ENCODE peak calls at places on chromosomes 7 and 10, in four cellular contexts. D is lower lobe of right lung, S is A549, M is mesenchymal stem cell. F is an unnamed sample.

GRCh38 chr7:36015733-36016132 is 137.3 kb upstream of the EEPD1 start:
- DNase-seq in M (no peak), D (no peak), S (no peak), F (no peak)

GRCh38 chr7:25294624-25295023 is 66.3 kb upstream of the NPVF start:
- DNase-seq in M (no peak), D (no peak), S (no peak), F (no peak)

GRCh38 chr7:102916426-102916825 is 3.6 kb downstream of the LRRC17 start:
- DNase-seq in D (no peak), M (no peak), S (no peak), F (no peak)

GRCh38 chr7:108129018-108129965 is 869 bp downstream of the LAMB4 start:
- DNase-seq in S (no peak), M (no peak), D (no peak), F (no peak)

GRCh38 chr10:29969255-29970011 is 90.0 kb downstream of the JCAD start:
- DNase-seq in M (no peak), S (no peak), D (no peak), F (no peak)

GRCh38 chr7:105806592-105807266 is 69.7 kb downstream of the ATXN7L1 start:
- DNase-seq in M (peak; percentile 81), S (peak; percentile 43), D (no peak), F (no peak)

GRCh38 chr7:142898377-142899235 is 13.1 kb upstream of the TRPV6 start:
- DNase-seq in M (no peak), S (no peak), D (peak; percentile 54), F (no peak)

GRCh38 chr7:20440472-20441105 is 109.9 kb downstream of the ITGB8 start:
- DNase-seq in D (no peak), M (peak; percentile 33), S (peak; percentile 61), F (peak; percentile 12)

GRCh38 chr10:88911851-88912250 is 31.8 kb downstream of the STAMBPL1 start:
- DNase-seq in M (no peak), D (no peak), S (no peak), F (no peak)

GRCh38 chr10:52394246-52394645 is 80.2 kb downstream of the DKK1 start:
- DNase-seq in D (no peak), S (no peak), M (no peak), F (no peak)

GRCh38 chr7:89334785-89335184 is 539.2 kb upstream of the TEX47 start:
- DNase-seq in M (no peak), D (no peak), S (peak; percentile 9), F (no peak)
- H3K27ac ChIP-seq in M (no peak overlapping the region), D (no peak overlapping the region), S (no peak overlapping the region), F (no peak overlapping the region)

GRCh38 chr10:61257956-61258496 is 195.2 kb downstream of the TMEM26 start:
- DNase-seq in M (peak; percentile 53), D (no peak), S (no peak), F (no peak)
- H3K27ac ChIP-seq in M (no peak overlapping the region), D (no peak overlapping the region), S (no peak overlapping the region), F (no peak overlapping the region)

GRCh38 chr10:76882245-76882644 is 755.4 kb downstream of the KCNMA1 start:
- DNase-seq in S (no peak), D (peak; percentile 47), M (no peak), F (no peak)
- H3K27ac ChIP-seq in S (no peak overlapping the region), D (no peak overlapping the region), M (no peak overlapping the region), F (no peak overlapping the region)

GRCh38 chr10:22531441-22531840 is 182.9 kb downstream of the PIP4K2A start:
- DNase-seq in S (no peak), D (no peak), M (no peak), F (no peak)

GRCh38 chr10:22537810-22538209 is 176.6 kb downstream of the PIP4K2A start:
- DNase-seq in M (no peak), S (no peak), D (no peak), F (no peak)

GRCh38 chr10:22539579-22540160 is 174.7 kb downstream of the PIP4K2A start:
- DNase-seq in M (no peak), D (no peak), S (no peak), F (no peak)

GRCh38 chr10:22534849-22535604 is 179.4 kb downstream of the PIP4K2A start:
- DNase-seq in D (no peak), S (no peak), M (peak; percentile 65), F (no peak)

GRCh38 chr10:22536620-22537019 is 177.8 kb downstream of the PIP4K2A start:
- DNase-seq in M (no peak), S (no peak), D (no peak), F (no peak)
- H3K27ac ChIP-seq in M (no peak overlapping the region), S (no peak overlapping the region), D (no peak overlapping the region), F (peak overlapping the region; percentile 66)

GRCh38 chr10:128808921-128809440 is 658.1 kb upstream of the MGMT start:
- DNase-seq in M (no peak), S (no peak), D (no peak), F (no peak)

GRCh38 chr10:128803790-128804189 is 663.3 kb upstream of the MGMT start:
- DNase-seq in D (no peak), M (no peak), S (no peak), F (no peak)

GRCh38 chr10:128802062-128802461 is 665.0 kb upstream of the MGMT start:
- DNase-seq in D (no peak), M (no peak), S (no peak), F (no peak)

DNA sequence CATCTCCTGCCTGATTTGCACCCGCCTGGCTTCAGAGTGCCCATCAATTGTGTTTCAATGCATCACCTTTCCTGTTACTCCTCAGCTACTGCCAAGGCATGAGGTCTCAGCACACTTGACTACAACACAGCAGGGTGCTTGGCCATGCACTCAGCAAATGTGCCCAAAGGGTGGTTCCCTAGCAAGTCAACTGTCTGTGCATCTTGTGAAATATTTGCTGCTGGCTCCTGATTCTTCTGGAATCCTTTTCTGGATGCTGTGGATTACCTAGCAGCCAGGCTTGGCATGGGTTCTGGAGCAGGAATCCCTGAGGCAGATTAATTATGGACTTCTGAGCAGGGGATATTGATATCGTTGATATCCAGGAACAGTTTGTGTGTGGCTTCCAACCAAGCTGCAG is 662.6 kb upstream of the MGMT start:
- DNase-seq in S (no peak), D (no peak), M (no peak), F (no peak)
- H3K27ac ChIP-seq in S (no peak overlapping the region), D (no peak overlapping the region), M (no peak overlapping the region), F (no peak overlapping the region)

GRCh38 chr7:21966271-21966670 is 20.6 kb upstream of the CDCA7L start:
- DNase-seq in M (no peak), S (no peak), D (no peak), F (no peak)
- H3K27ac ChIP-seq in M (no peak overlapping the region), S (no peak overlapping the region), D (no peak overlapping the region), F (no peak overlapping the region)

GRCh38 chr7:138307633-138308032 is 152.4 kb upstream of the TRIM24 start:
- DNase-seq in S (no peak), M (no peak), D (no peak), F (no peak)

GRCh38 chr7:138299046-138299445 is 161.0 kb upstream of the TRIM24 start:
- DNase-seq in M (no peak), S (no peak), D (no peak), F (no peak)

GRCh38 chr7:138303230-138304070 is 156.6 kb upstream of the TRIM24 start:
- DNase-seq in M (no peak), S (no peak), D (no peak), F (no peak)

GRCh38 chr7:138308116-138308515 is 151.9 kb upstream of the TRIM24 start:
- DNase-seq in S (no peak), M (no peak), D (no peak), F (no peak)

GRCh38 chr7:138304071-138304320 is 156.1 kb upstream of the TRIM24 start:
- DNase-seq in S (no peak), M (no peak), D (no peak), F (no peak)
- H3K27ac ChIP-seq in S (no peak overlapping the region), M (no peak overlapping the region), D (no peak overlapping the region), F (no peak overlapping the region)

GRCh38 chr7:77786741-77787140 is 11.5 kb downstream of the TMEM60 start:
- DNase-seq in D (no peak), M (no peak), S (no peak), F (no peak)

GRCh38 chr7:77786018-77786417 is 12.2 kb downstream of the TMEM60 start:
- DNase-seq in S (no peak), M (no peak), D (no peak), F (no peak)

GRCh38 chr7:77783540-77783939 is 14.7 kb downstream of the TMEM60 start:
- DNase-seq in S (no peak), M (no peak), D (no peak), F (no peak)

GRCh38 chr7:77782383-77782782 is 15.9 kb downstream of the TMEM60 start:
- DNase-seq in D (no peak), M (no peak), S (no peak), F (no peak)

GRCh38 chr7:77783111-77783510 is 15.1 kb downstream of the TMEM60 start:
- DNase-seq in M (no peak), S (no peak), D (no peak), F (no peak)
- H3K27ac ChIP-seq in M (no peak overlapping the region), S (no peak overlapping the region), D (no peak overlapping the region), F (no peak overlapping the region)

DNA sequence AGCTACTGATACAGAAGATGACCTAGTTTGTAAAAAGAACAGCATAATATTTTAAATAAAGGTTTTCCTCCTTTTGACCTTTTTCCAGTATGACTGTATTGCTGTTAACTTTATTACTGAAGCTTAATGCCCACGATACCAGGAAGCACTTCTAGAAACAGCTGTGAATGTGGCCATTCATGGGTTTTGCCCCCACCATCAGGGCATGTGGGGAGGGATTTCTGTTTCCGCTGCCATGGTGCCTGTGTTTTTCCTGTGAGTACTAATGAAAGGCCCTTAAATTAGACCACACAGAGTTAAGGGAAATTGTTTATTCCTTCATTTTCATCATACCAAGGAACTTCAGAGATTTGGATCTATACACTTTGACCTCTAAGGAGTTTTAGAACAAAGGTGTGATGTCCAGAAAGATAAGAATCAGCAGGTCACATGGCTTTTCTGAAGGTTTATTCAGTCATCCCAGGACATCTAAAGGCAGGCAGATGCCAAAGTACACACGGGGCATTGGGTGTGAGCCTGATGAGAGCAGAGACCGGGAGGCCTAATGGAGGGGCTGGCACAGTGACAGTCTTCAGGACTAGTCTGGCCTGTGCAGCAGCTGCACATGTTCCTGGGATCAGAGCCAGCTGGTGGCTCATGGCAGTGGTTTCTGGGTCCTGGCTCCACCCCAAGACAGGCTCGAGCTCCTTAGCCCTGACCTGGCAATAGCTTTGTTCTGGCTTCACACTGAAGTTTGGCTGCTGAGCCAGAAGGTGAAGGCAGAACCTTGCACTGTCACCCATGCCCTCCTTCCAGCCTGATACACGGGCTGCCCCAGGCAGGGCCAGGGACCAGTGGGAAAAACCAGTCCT is 190.9 kb downstream of the REEP3 start:
- DNase-seq in M (peak; percentile 93), S (peak; percentile 89), D (peak; percentile 93), F (peak; percentile 82)
- H3K27ac ChIP-seq in M (peak overlapping the region; percentile 63), S (peak overlapping the region; percentile 76), D (peak overlapping the region; percentile 69), F (peak overlapping the region; percentile 53)

F was measured in substantia nigra.